ENCODE peak calls at places on chromosomes 7 and 10, in six cellular contexts. D, I, W, B, S and G are unnamed samples.

GRCh38 chr10:46547881-46548780 is 8.3 kb downstream of the GPRIN2 start:
- DNase-seq in S (no peak), D (no peak), W (no peak), I (no peak), B (no peak), G (peak; percentile 57)

GRCh38 chr10:21014141-21014540 is 117.0 kb upstream of the NEBL start:
- DNase-seq in I (no peak), B (no peak), W (no peak), D (no peak), S (no peak), G (no peak)

GRCh38 chr10:3152566-3152935 is 20.0 kb downstream of the PITRM1 start:
- DNase-seq in W (no peak), S (no peak), I (no peak), D (no peak), B (peak; percentile 1), G (no peak)

GRCh38 chr10:68434657-68435056 is 27.6 kb upstream of the RUFY2 start:
- DNase-seq in I (no peak), B (no peak), W (no peak), S (no peak), D (no peak), G (no peak)

GRCh38 chr10:30882281-30882680 is 149.4 kb downstream of the ZNF438 start:
- DNase-seq in W (no peak), B (no peak), S (peak; percentile 44), D (no peak), I (peak; percentile 54), G (no peak)

GRCh38 chr7:21064698-21065648 is 278.3 kb upstream of the SP8 start:
- DNase-seq in W (no peak), D (no peak), S (no peak), B (no peak), I (no peak), G (no peak)

GRCh38 chr7:71511361-71511807 is 379.4 kb downstream of the GALNT17 start:
- DNase-seq in D (no peak), S (no peak), W (no peak), B (no peak), I (no peak), G (peak; percentile 15)

GRCh38 chr7:71507665-71508064 is 375.7 kb downstream of the GALNT17 start:
- DNase-seq in S (no peak), D (no peak), B (no peak), I (no peak), W (no peak), G (no peak)

GRCh38 chr10:79182763-79183467 is 114.1 kb downstream of the ZMIZ1 start:
- DNase-seq in I (no peak), W (no peak), B (no peak), D (no peak), S (no peak), G (no peak)

GRCh38 chr7:8714791-8715190 is 281.4 kb downstream of the NXPH1 start:
- DNase-seq in D (no peak), B (no peak), W (no peak), I (no peak), S (no peak), G (peak; percentile 11)

GRCh38 chr10:125768217-125768616 is 7.4 kb downstream of the MMP21 start:
- DNase-seq in B (no peak), D (peak; percentile 34), S (peak; percentile 41), W (no peak), I (peak; percentile 12), G (peak; percentile 29)

GRCh38 chr7:151174246-151175046 is 7.0 kb upstream of the GBX1 start:
- DNase-seq in B (no peak), I (peak; percentile 67), S (peak; percentile 31), D (no peak), W (no peak), G (peak; percentile 39)

GRCh38 chr7:100466830-100467605 is 3.0 kb upstream of the SPACDR start:
- DNase-seq in D (no peak), B (no peak), S (no peak), W (no peak), I (no peak), G (no peak)

GRCh38 chr7:158373761-158374545 is 213.7 kb downstream of the PTPRN2 start:
- DNase-seq in W (no peak), D (no peak), S (no peak), I (no peak), B (no peak), G (no peak)